ENCODE peak calls at places on chromosomes 6 and 20, in five cellular contexts. One of them, this sample, is unnamed.

GRCh38 chr6:49551126-49551865 is 828 bp downstream of the C6orf141 start:
- DNase-seq in uterus: no peak
- DNase-seq in fibroblast of lung: peak
- DNase-seq in IMR-90: no peak
- DNase-seq in sigmoid colon: no peak
- DNase-seq in this sample: no peak

GRCh38 chr6:5468586-5468985 is 207.3 kb downstream of the FARS2 start:
- DNase-seq in fibroblast of lung: peak
- DNase-seq in IMR-90: no peak
- DNase-seq in sigmoid colon: no peak
- DNase-seq in uterus: no peak
- DNase-seq in this sample: no peak

GRCh38 chr6:45075246-45075645 is 252.9 kb upstream of the RUNX2 start:
- DNase-seq in uterus: no peak
- DNase-seq in fibroblast of lung: peak
- DNase-seq in IMR-90: peak
- DNase-seq in sigmoid colon: no peak
- DNase-seq in this sample: no peak

GRCh38 chr20:45306431-45306982 is at the start of gene RBPJL:
- DNase-seq in fibroblast of lung: no peak
- DNase-seq in IMR-90: no peak
- DNase-seq in uterus: no peak
- DNase-seq in sigmoid colon: no peak
- DNase-seq in this sample: no peak

GRCh38 chr6:11525468-11526155 is 11.9 kb upstream of the TMEM170B start:
- DNase-seq in sigmoid colon: no peak
- DNase-seq in fibroblast of lung: no peak
- DNase-seq in uterus: peak
- DNase-seq in IMR-90: peak
- DNase-seq in this sample: no peak

GRCh38 chr6:17583811-17584210 is 16.3 kb upstream of the FAM8A1 start:
- DNase-seq in uterus: peak
- DNase-seq in fibroblast of lung: peak
- DNase-seq in IMR-90: peak
- DNase-seq in sigmoid colon: peak
- DNase-seq in this sample: no peak

GRCh38 chr6:39451831-39452230 is 129.3 kb upstream of the KCNK16 start:
- DNase-seq in IMR-90: no peak
- DNase-seq in sigmoid colon: no peak
- DNase-seq in fibroblast of lung: no peak
- DNase-seq in uterus: no peak
- DNase-seq in this sample: no peak

GRCh38 chr6:44075137-44076015 is 51.9 kb downstream of the MRPL14 start:
- DNase-seq in fibroblast of lung: no peak
- DNase-seq in uterus: no peak
- DNase-seq in IMR-90: no peak
- DNase-seq in sigmoid colon: no peak
- DNase-seq in this sample: no peak

GRCh38 chr20:13216533-13216932 is 4.5 kb upstream of the ISM1 start:
- DNase-seq in IMR-90: no peak
- DNase-seq in fibroblast of lung: no peak
- DNase-seq in sigmoid colon: no peak
- DNase-seq in uterus: no peak
- DNase-seq in this sample: no peak

GRCh38 chr6:69942485-69942884 is 76.1 kb downstream of the COL19A1 start:
- DNase-seq in sigmoid colon: no peak
- DNase-seq in fibroblast of lung: no peak
- DNase-seq in uterus: no peak
- DNase-seq in IMR-90: no peak
- DNase-seq in this sample: no peak

GRCh38 chr20:60583741-60584140 is 625.5 kb downstream of the CDH26 start:
- DNase-seq in IMR-90: no peak
- DNase-seq in fibroblast of lung: peak
- DNase-seq in uterus: no peak
- DNase-seq in sigmoid colon: no peak
- DNase-seq in this sample: no peak

GRCh38 chr20:6702144-6702543 is 65.3 kb upstream of the BMP2 start:
- DNase-seq in uterus: no peak
- DNase-seq in IMR-90: no peak
- DNase-seq in fibroblast of lung: no peak
- DNase-seq in sigmoid colon: no peak
- DNase-seq in this sample: no peak

GRCh38 chr20:32252189-32252588 is 25.3 kb upstream of the KIF3B start:
- DNase-seq in sigmoid colon: no peak
- DNase-seq in IMR-90: no peak
- DNase-seq in uterus: no peak
- DNase-seq in fibroblast of lung: no peak
- DNase-seq in this sample: no peak

GRCh38 chr20:15542655-15543054 is 1030.6 kb downstream of the KIF16B start:
- DNase-seq in IMR-90: no peak
- DNase-seq in sigmoid colon: no peak
- DNase-seq in fibroblast of lung: no peak
- DNase-seq in uterus: no peak
- DNase-seq in this sample: no peak

GRCh38 chr20:63501818-63502670 is 3.2 kb upstream of the EEF1A2 start:
- DNase-seq in IMR-90: peak
- DNase-seq in sigmoid colon: peak
- DNase-seq in uterus: no peak
- DNase-seq in fibroblast of lung: no peak
- DNase-seq in this sample: no peak

GRCh38 chr6:3545156-3545555 is 88.3 kb upstream of the SLC22A23 start:
- DNase-seq in uterus: no peak
- DNase-seq in sigmoid colon: no peak
- DNase-seq in fibroblast of lung: no peak
- DNase-seq in IMR-90: no peak
- DNase-seq in this sample: no peak

GRCh38 chr20:63769891-63770474 is 30.4 kb downstream of the SLC2A4RG start:
- DNase-seq in fibroblast of lung: no peak
- DNase-seq in sigmoid colon: no peak
- DNase-seq in uterus: no peak
- DNase-seq in IMR-90: no peak
- DNase-seq in this sample: no peak

GRCh38 chr6:82904860-82905259 is 160.8 kb downstream of the UBE3D start:
- DNase-seq in uterus: no peak
- DNase-seq in sigmoid colon: no peak
- DNase-seq in fibroblast of lung: no peak
- DNase-seq in IMR-90: no peak
- DNase-seq in this sample: no peak
- H3K4me3 ChIP-seq in uterus: no peak
- H3K4me3 ChIP-seq in sigmoid colon: no peak
- H3K4me3 ChIP-seq in fibroblast of lung: no peak
- H3K4me3 ChIP-seq in IMR-90: no peak
- H3K4me3 ChIP-seq in this sample: no peak

GRCh38 chr20:37524859-37525708 is 2.6 kb downstream of the BLCAP start:
- DNase-seq in IMR-90: peak
- DNase-seq in sigmoid colon: no peak
- DNase-seq in fibroblast of lung: peak
- DNase-seq in uterus: no peak
- DNase-seq in this sample: no peak
- H3K4me3 ChIP-seq in IMR-90: no peak
- H3K4me3 ChIP-seq in sigmoid colon: no peak
- H3K4me3 ChIP-seq in fibroblast of lung: no peak
- H3K4me3 ChIP-seq in uterus: no peak
- H3K4me3 ChIP-seq in this sample: no peak

GRCh38 chr6:75329703-75330102 is 45.1 kb upstream of the TMEM30A start:
- DNase-seq in IMR-90: no peak
- DNase-seq in uterus: no peak
- DNase-seq in fibroblast of lung: no peak
- DNase-seq in sigmoid colon: no peak
- DNase-seq in this sample: no peak

GRCh38 chr6:75337805-75338204 is 53.2 kb upstream of the TMEM30A start:
- DNase-seq in fibroblast of lung: peak
- DNase-seq in uterus: no peak
- DNase-seq in sigmoid colon: no peak
- DNase-seq in IMR-90: peak
- DNase-seq in this sample: no peak

GRCh38 chr6:75331134-75331533 is 46.5 kb upstream of the TMEM30A start:
- DNase-seq in sigmoid colon: no peak
- DNase-seq in uterus: no peak
- DNase-seq in fibroblast of lung: peak
- DNase-seq in IMR-90: peak
- DNase-seq in this sample: no peak

GRCh38 chr6:75333811-75334210 is 49.2 kb upstream of the TMEM30A start:
- DNase-seq in uterus: no peak
- DNase-seq in sigmoid colon: no peak
- DNase-seq in IMR-90: no peak
- DNase-seq in fibroblast of lung: no peak
- DNase-seq in this sample: no peak

DNA sequence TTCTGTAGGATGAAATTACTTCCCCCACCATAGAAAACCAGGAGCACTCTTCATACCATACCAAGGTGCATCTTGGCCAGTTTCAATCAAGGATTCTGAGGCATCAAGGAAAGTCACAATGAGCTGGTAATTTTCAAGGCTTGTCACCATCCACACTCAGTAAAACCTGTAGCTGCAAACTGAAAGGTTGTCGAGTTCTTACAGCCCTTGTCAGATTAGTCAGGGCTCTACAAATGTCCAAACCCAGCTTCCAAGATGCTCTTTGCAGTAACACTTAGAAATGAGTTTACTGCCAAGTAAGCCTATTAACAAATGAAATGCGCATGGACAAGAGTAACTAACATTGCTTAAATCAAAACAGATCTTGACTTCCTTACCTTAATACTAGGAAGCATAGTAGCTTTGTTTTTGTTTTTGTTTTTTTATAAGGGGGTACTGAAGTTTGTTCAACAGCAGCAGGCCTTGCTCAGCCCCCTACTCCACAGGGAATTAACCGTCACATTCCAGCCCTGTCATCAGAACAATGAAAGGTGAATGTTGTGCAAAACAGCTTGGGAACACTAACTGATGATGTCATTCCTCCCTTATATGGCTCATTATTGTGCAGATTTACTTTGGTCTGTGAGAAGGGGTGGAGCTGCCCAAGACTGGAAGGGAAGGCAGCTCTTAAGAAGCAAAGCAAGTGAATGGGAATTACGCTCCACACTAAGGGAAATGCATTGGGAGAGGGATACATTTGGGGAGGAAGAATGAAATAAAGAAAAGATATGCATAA is 49.9 kb upstream of the TMEM30A start:
- DNase-seq in fibroblast of lung: peak
- DNase-seq in IMR-90: peak
- DNase-seq in sigmoid colon: no peak
- DNase-seq in uterus: peak
- DNase-seq in this sample: no peak
- H3K4me3 ChIP-seq in fibroblast of lung: no peak
- H3K4me3 ChIP-seq in IMR-90: no peak
- H3K4me3 ChIP-seq in sigmoid colon: no peak
- H3K4me3 ChIP-seq in uterus: no peak
- H3K4me3 ChIP-seq in this sample: no peak

GRCh38 chr6:109081516-109081915 is 13.1 kb downstream of the SESN1 start:
- DNase-seq in IMR-90: no peak
- DNase-seq in fibroblast of lung: no peak
- DNase-seq in uterus: no peak
- DNase-seq in sigmoid colon: no peak
- DNase-seq in this sample: no peak
- H3K4me3 ChIP-seq in IMR-90: no peak
- H3K4me3 ChIP-seq in fibroblast of lung: no peak
- H3K4me3 ChIP-seq in uterus: no peak
- H3K4me3 ChIP-seq in sigmoid colon: no peak
- H3K4me3 ChIP-seq in this sample: no peak

GRCh38 chr6:143559101-143559500 is 47.6 kb upstream of the FUCA2 start:
- DNase-seq in IMR-90: no peak
- DNase-seq in fibroblast of lung: no peak
- DNase-seq in uterus: no peak
- DNase-seq in sigmoid colon: no peak
- DNase-seq in this sample: no peak

GRCh38 chr6:143555071-143555492 is 43.6 kb upstream of the FUCA2 start:
- DNase-seq in uterus: no peak
- DNase-seq in fibroblast of lung: peak
- DNase-seq in IMR-90: no peak
- DNase-seq in sigmoid colon: no peak
- DNase-seq in this sample: no peak

GRCh38 chr6:143556529-143556928 is 45.0 kb upstream of the FUCA2 start:
- DNase-seq in uterus: no peak
- DNase-seq in sigmoid colon: no peak
- DNase-seq in fibroblast of lung: peak
- DNase-seq in IMR-90: peak
- DNase-seq in this sample: no peak

GRCh38 chr6:143553337-143553736 is 41.8 kb upstream of the FUCA2 start:
- DNase-seq in sigmoid colon: no peak
- DNase-seq in IMR-90: no peak
- DNase-seq in uterus: no peak
- DNase-seq in fibroblast of lung: no peak
- DNase-seq in this sample: no peak

DNA sequence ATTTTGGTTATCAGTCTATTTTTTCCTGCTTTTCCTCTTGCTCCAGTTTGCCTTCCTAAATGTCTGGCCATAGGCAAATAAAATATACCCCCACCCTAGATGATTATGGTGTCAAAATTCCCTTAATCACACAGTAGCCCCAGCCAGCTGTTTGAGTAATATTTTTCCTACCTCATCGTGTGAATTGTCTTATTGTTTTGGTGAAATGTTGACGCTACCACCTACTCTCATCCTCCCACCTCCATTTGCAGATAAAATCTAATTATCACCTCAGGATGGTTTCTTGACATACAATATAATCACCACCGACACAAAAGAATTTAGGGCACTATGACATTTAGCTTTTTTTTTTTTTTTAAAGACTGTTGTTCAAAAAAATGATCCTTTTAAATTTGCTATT is 44.1 kb upstream of the FUCA2 start:
- DNase-seq in sigmoid colon: no peak
- DNase-seq in uterus: no peak
- DNase-seq in fibroblast of lung: no peak
- DNase-seq in IMR-90: no peak
- DNase-seq in this sample: no peak
- H3K4me3 ChIP-seq in sigmoid colon: no peak
- H3K4me3 ChIP-seq in uterus: no peak
- H3K4me3 ChIP-seq in fibroblast of lung: no peak
- H3K4me3 ChIP-seq in IMR-90: no peak
- H3K4me3 ChIP-seq in this sample: no peak

This sample was measured in GM12864.